ENCODE peak calls at places on chromosomes 3 and 15, in six cellular contexts. L, G, T, N, U and J are unnamed samples. For H3K36me3 and H3K4me1, the result is how much of the 10 kb centered on the place peaks cover.

GRCh38 chr15:34348735-34349300 is 5.7 kb downstream of the NUTM1 start:
- DNase-seq in L (no peak), G (no peak), T (no peak), N (no peak), U (no peak), J (no peak)

GRCh38 chr3:65288781-65289180 is 601.0 kb upstream of the ADAMTS9 start:
- DNase-seq in L (no peak), G (no peak), T (no peak), N (no peak), U (no peak), J (no peak)

GRCh38 chr3:194941360-194941955 is 255.8 kb downstream of the FAM43A start:
- DNase-seq in L (no peak), G (no peak), T (no peak), N (no peak), U (no peak), J (no peak)

GRCh38 chr3:11464356-11464755 is 179.4 kb downstream of the VGLL4 start:
- DNase-seq in L (no peak), G (no peak), T (no peak), N (no peak), U (no peak), J (no peak)

GRCh38 chr3:37255990-37256308 is 81.6 kb upstream of the LRRFIP2 start:
- DNase-seq in L (no peak), G (no peak), T (no peak), N (no peak), U (no peak), J (no peak)

GRCh38 chr3:38084969-38085942 is 46.2 kb downstream of the DLEC1 start:
- DNase-seq in L (no peak), G (no peak), T (no peak), N (no peak), U (no peak), J (no peak)

GRCh38 chr15:54082836-54083492 is 104.7 kb downstream of the UNC13C start:
- DNase-seq in L (peak), G (no peak), T (peak), N (no peak), U (no peak), J (no peak)

GRCh38 chr15:90219421-90220141 is 14.2 kb downstream of the CIB1 start:
- DNase-seq in L (peak), G (peak), T (no peak), N (peak), U (peak), J (no peak)

GRCh38 chr15:90099868-90100854 is 2.1 kb downstream of the IDH2 start:
- DNase-seq in L (no peak), G (no peak), T (no peak), N (peak), U (no peak), J (no peak)

GRCh38 chr15:95296626-95297025 is 1033.9 kb upstream of the NR2F2 start:
- DNase-seq in L (no peak), G (no peak), T (no peak), N (no peak), U (no peak), J (no peak)

GRCh38 chr3:12868039-12869024 is 27.0 kb upstream of the RPL32 start:
- DNase-seq in L (peak), G (peak), T (peak), N (peak), U (peak), J (no peak)

GRCh38 chr3:186967686-186968085 is 37.4 kb downstream of the ST6GAL1 start:
- DNase-seq in L (no peak), G (no peak), T (no peak), N (peak), U (no peak), J (no peak)

GRCh38 chr15:49328941-49329340 is 94.1 kb upstream of the FGF7 start:
- DNase-seq in L (no peak), G (no peak), T (no peak), N (no peak), U (no peak), J (no peak)

GRCh38 chr15:88378259-88378658 is 88.9 kb downstream of the MRPL46 start:
- DNase-seq in L (no peak), G (no peak), T (no peak), N (no peak), U (no peak), J (no peak)

GRCh38 chr3:43212914-43213611 is 73.3 kb upstream of the SNRK start:
- DNase-seq in L (no peak), G (no peak), T (no peak), N (no peak), U (no peak), J (no peak)

GRCh38 chr3:4889896-4890295 is 89.3 kb upstream of the BHLHE40 start:
- DNase-seq in L (no peak), G (no peak), T (no peak), N (no peak), U (no peak), J (no peak)

DNA sequence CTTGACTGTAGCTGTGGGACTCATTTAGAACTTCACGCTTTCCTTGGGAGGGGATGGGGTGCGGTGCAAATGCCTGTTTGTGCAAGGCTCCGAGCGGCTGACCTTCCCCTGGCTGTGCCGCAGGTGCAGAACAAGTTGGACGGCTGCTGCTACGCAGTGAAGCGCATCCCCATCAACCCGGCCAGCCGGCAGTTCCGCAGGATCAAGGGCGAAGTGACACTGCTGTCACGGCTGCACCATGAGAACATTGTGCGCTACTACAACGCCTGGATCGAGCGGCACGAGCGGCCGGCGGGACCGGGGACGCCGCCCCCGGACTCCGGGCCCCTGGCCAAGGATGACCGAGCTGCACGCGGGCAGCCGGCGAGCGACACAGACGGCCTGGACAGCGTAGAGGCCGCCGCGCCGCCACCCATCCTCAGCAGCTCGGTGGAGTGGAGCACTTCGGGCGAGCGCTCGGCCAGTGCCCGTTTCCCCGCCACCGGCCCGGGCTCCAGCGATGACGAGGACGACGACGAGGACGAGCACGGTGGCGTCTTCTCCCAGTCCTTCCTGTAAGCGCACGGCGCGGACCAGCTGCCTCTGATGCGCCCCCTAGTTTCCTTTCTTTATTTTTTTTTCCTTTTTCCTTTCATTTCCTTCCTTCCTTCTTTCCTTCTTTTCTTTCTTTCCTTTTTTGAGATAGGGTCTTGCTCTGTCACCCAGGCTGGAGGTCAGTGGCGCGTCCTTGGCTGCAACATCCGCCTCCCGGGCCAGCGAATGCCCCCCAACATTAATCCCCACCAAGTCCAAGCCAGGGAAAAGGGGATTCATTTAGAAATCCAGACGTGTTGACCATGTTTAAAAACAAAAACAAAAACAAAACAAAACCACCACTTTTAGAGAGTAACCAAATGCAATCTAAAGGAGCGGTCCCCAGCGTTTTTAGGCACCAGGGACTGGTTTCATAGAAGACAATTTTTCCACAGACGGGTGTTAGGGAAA is 42.7 kb downstream of the EIF2AK4 start:
- DNase-seq in L (peak), G (peak), T (peak), N (peak), U (peak), J (peak)
- H3K36me3 ChIP-seq in L (under half), G (half or more), T (under half), N (half or more), U (under half), J (half or more)

GRCh38 chr3:159775372-159775961 is 213.2 kb upstream of the IL12A start:
- DNase-seq in L (peak), G (no peak), T (peak), N (no peak), U (no peak), J (no peak)

GRCh38 chr3:159773706-159774105 is 214.9 kb upstream of the IL12A start:
- DNase-seq in L (no peak), G (no peak), T (no peak), N (no peak), U (no peak), J (no peak)

GRCh38 chr3:159771865-159772611 is 216.6 kb upstream of the IL12A start:
- DNase-seq in L (no peak), G (no peak), T (no peak), N (no peak), U (no peak), J (no peak)

GRCh38 chr3:159766563-159767185 is 222.0 kb upstream of the IL12A start:
- DNase-seq in L (peak), G (no peak), T (no peak), N (no peak), U (no peak), J (no peak)

GRCh38 chr3:159770998-159771397 is 217.6 kb upstream of the IL12A start:
- DNase-seq in L (no peak), G (no peak), T (no peak), N (no peak), U (no peak), J (no peak)
- H3K4me1 ChIP-seq in L (under half), G (under half), T (under half), N (under half), U (under half), J (under half)

DNA sequence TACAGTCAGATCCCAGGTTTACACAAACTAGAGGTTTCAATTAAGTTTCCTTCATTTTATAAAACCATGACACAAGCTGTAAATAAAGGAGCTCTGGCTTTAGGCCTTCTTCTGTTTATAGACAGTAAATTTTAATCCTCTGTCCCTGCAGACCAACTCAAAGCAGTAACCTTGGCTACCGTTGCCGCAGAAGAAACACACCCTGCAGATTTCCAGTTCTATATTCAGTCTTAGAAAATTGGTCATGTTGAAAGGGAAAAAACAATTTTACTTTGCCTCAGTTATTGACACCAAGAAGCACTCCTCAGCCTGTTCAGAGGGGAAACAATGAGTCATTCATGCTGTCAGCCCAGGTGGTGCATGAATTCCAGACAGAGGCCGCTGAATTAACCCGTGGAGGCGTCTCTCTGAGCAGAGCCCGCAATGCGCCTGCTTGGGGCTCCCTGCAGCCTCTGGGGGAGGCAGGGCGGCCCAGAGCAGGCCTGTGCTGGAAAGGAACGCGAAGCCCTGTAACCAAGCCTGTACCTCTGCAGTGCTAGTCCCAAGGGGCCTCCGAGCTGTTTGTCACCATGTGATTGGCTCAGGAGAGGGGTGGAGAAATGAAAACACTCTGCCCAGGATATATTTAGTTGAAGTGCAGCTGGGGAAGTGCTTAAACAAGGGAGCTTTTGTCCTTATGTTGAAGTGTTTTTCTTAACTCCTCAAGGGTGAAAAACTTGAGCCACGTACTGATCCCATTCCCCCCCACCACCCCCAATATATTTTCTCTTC is 68.5 kb upstream of the CHD2 start:
- DNase-seq in L (peak), G (peak), T (peak), N (peak), U (peak), J (peak)
- H3K4me3 ChIP-seq in L (peak), G (peak), T (peak), N (peak), U (peak), J (no peak)

GRCh38 chr15:72202801-72203506 is 5.4 kb upstream of the GRAMD2A start:
- DNase-seq in L (no peak), G (no peak), T (no peak), N (no peak), U (no peak), J (no peak)
- H3K36me3 ChIP-seq in L (under half), G (half or more), T (half or more), N (half or more), U (under half), J (half or more)

GRCh38 chr15:63504979-63505841 is 817 bp downstream of the USP3 start:
- DNase-seq in L (peak), G (peak), T (peak), N (peak), U (peak), J (no peak)

GRCh38 chr15:63502137-63502801 is 2.1 kb upstream of the USP3 start:
- DNase-seq in L (no peak), G (peak), T (no peak), N (no peak), U (no peak), J (no peak)

GRCh38 chr15:63502843-63503738 is 1.3 kb upstream of the USP3 start:
- DNase-seq in L (peak), G (peak), T (peak), N (peak), U (peak), J (peak)

GRCh38 chr15:63504247-63504978 is at the start of gene USP3:
- DNase-seq in L (peak), G (peak), T (peak), N (peak), U (peak), J (peak)

DNA sequence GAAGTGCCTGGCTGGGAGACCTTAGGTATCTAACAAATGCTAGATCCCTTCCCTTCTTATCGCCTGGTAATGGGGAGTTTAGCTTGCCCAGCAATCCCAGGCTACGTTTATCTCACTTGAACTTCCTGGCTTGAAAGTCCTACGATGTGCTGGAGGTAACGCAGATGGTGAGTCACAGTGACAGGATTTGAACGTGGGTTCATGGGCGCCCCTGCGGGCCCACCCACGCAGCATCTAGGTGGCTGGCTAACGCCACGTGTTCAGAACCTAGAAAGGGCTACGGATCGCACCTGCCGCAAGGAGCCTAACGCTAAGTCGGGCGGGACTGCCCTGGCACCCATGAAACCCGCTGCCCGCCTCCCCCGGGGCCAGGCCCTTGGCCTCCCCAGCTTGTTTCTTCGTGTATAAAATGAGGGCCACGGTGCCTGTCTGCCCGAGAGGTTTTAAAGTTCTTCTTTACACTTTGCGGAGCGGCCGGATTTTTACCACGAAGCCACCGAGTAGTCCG is 600 bp upstream of the USP3 start:
- DNase-seq in L (no peak), G (peak), T (peak), N (peak), U (no peak), J (peak)
- H3K4me1 ChIP-seq in L (under half), G (half or more), T (under half), N (under half), U (half or more), J (under half)